ENCODE peak calls at places on chromosomes 4 and X, in six cellular contexts. U, J, L, W, Z and T are unnamed samples.

GRCh38 chr4:113674251-113674650 is 87.3 kb downstream of the CAMK2D start:
- DNase-seq in U (no peak), J (no peak), L (no peak), W (no peak), Z (no peak), T (no peak)

GRCh38 chrX:99095965-99096364 is 1314.1 kb downstream of the PCDH19 start:
- DNase-seq in U (no peak), J (peak), L (no peak), W (no peak), Z (no peak), T (no peak)

GRCh38 chr4:83413676-83414075 is 41.9 kb downstream of the HELQ start:
- DNase-seq in U (no peak), J (no peak), L (no peak), W (no peak), Z (no peak), T (no peak)

GRCh38 chrX:103831803-103832544 is at the start of gene RAB9B:
- DNase-seq in U (no peak), J (peak), L (peak), W (no peak), Z (no peak), T (peak)

GRCh38 chrX:130778773-130779172 is 124.2 kb downstream of the ENOX2 start:
- DNase-seq in U (no peak), J (no peak), L (no peak), W (no peak), Z (no peak), T (no peak)

GRCh38 chrX:8730812-8731578 is 942 bp downstream of the ANOS1 start:
- DNase-seq in U (no peak), J (peak), L (no peak), W (no peak), Z (no peak), T (peak)

GRCh38 chr4:73690051-73690744 is 50.2 kb upstream of the CXCL8 start:
- DNase-seq in U (no peak), J (no peak), L (no peak), W (no peak), Z (no peak), T (no peak)

GRCh38 chr4:134243742-134244713 is 42.4 kb upstream of the PABPC4L start:
- DNase-seq in U (no peak), J (peak), L (no peak), W (no peak), Z (no peak), T (peak)

GRCh38 chr4:87872043-87872442 is 39.3 kb downstream of the MEPE start:
- DNase-seq in U (no peak), J (no peak), L (no peak), W (no peak), Z (no peak), T (no peak)

GRCh38 chr4:17561195-17561909 is 15.6 kb upstream of the LAP3 start:
- DNase-seq in U (no peak), J (no peak), L (no peak), W (no peak), Z (no peak), T (no peak)

GRCh38 chr4:173919861-173920260 is 363.6 kb downstream of the FBXO8 start:
- DNase-seq in U (no peak), J (peak), L (no peak), W (no peak), Z (no peak), T (no peak)

GRCh38 chrX:134692233-134692632 is 34.0 kb upstream of the PLAC1 start:
- DNase-seq in U (no peak), J (peak), L (no peak), W (no peak), Z (no peak), T (no peak)

GRCh38 chrX:134691453-134691852 is 33.2 kb upstream of the PLAC1 start:
- DNase-seq in U (no peak), J (no peak), L (no peak), W (no peak), Z (no peak), T (no peak)

GRCh38 chrX:134685662-134686061 is 27.4 kb upstream of the PLAC1 start:
- DNase-seq in U (no peak), J (no peak), L (no peak), W (no peak), Z (no peak), T (no peak)

GRCh38 chrX:134688181-134688580 is 29.9 kb upstream of the PLAC1 start:
- DNase-seq in U (no peak), J (no peak), L (no peak), W (no peak), Z (no peak), T (no peak)

GRCh38 chrX:134688839-134689238 is 30.6 kb upstream of the PLAC1 start:
- DNase-seq in U (no peak), J (no peak), L (no peak), W (no peak), Z (no peak), T (no peak)
- TF ChIP-seq CREB1 in U (no peak), J (no peak), L (no peak), W (no peak), Z (no peak), T (no peak)

GRCh38 chrX:13131511-13132137 is 87.2 kb upstream of the FAM9C start:
- DNase-seq in U (peak), J (peak), L (no peak), W (no peak), Z (no peak), T (no peak)
- TF ChIP-seq CREB1 in U (no peak), J (no peak), L (no peak), W (no peak), Z (no peak), T (no peak)

GRCh38 chrX:47723689-47724088 is 64.7 kb upstream of the UXT start:
- DNase-seq in U (peak), J (peak), L (no peak), W (no peak), Z (no peak), T (peak)
- TF ChIP-seq CREB1 in U (no peak), J (no peak), L (no peak), W (no peak), Z (no peak), T (no peak)

DNA sequence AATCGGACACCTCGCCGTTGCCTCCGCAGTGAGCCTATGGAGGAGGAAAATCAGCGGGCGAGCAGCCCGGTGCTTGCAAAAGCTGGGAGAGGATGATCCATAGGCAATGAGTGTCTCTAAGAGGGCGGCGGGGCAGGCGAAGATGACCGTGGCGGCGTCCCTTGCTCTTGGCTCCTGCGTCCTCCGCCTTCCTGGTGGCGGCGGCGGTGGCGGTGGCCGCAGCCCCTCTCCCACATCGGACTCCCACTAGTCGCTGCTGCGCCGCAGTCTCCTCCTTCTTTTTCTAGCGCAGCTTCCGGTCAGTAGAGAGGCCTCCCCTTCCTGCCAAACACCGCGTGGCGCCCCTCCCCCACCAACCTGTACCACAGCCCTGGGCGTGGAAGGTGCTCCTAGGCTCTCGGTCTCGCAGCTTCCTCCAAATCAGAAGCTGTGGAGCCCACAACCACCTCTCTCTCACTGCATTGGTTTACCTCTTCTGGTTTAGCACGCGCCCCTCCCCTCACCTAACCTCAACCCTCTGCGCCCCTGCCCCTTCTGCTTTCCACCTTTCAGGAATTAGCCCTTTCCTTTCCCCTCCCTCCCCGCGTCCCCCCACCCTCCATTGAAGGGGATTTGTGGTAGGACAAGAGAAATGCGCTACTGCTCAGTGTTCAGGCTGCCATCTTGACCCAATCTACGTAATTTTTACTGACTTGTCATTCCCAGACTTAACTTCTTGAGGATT is at the start of gene SPIN3:
- DNase-seq in U (peak), J (peak), L (peak), W (peak), Z (peak), T (peak)
- TF ChIP-seq CREB1 in U (no peak), J (no peak), L (no peak), W (peak), Z (no peak), T (no peak)

DNA sequence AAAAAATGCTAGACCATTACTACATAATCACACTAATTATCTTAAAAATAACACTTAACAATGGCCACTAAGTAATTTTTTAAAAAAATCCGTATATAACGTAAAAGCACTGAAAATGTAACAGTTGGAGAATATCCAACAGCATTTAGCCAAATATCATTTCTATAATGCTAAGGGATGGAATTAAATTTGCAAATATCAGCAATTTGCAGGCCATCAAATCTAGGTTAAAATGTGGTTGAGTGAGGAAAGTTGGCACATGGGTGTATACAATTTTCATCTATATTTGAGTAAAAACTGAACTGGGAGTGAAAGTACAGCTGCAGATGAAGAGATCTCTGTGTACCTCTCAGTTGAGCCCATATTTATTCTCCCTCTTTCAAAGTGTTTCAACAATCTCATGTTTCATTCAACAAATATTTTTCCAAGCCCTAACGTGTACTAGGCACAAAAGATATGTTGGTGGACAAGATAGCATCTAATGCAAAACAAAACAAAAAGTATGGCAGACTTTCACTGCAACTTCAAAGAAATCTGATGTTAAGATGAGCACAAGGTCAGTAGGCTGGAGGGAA is 63.0 kb downstream of the MBNL3 start:
- DNase-seq in U (peak), J (no peak), L (no peak), W (no peak), Z (no peak), T (no peak)
- TF ChIP-seq CREB1 in U (no peak), J (no peak), L (no peak), W (no peak), Z (no peak), T (no peak)